ENCODE peak calls at places on chromosomes 13 and 19, in eight cellular contexts. L is right lobe of liver, E is transverse colon, A is Peyer's patch, Z is heart left ventricle, B is ovary, H is A549, Q is H54. X is an unnamed sample.

GRCh38 chr13:38582133-38582532 is 104.7 kb upstream of the FREM2 start:
- DNase-seq in L (no peak), E (no peak), H (peak), A (no peak), Z (no peak), Q (no peak), B (no peak), X (no peak)

GRCh38 chr13:112506046-112506445 is 81.9 kb downstream of the TUBGCP3 start:
- DNase-seq in H (no peak), Q (no peak), B (no peak), A (no peak), Z (no peak), L (no peak), E (no peak), X (no peak)

GRCh38 chr19:55209430-55210119 is at the start of gene PTPRH:
- DNase-seq in H (peak), E (peak), Q (no peak), Z (no peak), B (no peak), A (peak), L (peak), X (no peak)

GRCh38 chr13:101989798-101990350 is 412.0 kb downstream of the FGF14 start:
- DNase-seq in B (no peak), Q (no peak), A (no peak), H (no peak), L (no peak), Z (no peak), E (no peak), X (no peak)

GRCh38 chr13:43397110-43397509 is 373.7 kb downstream of the DNAJC15 start:
- DNase-seq in H (no peak), Z (no peak), B (no peak), L (no peak), Q (no peak), A (no peak), E (no peak), X (no peak)

GRCh38 chr19:50046649-50047503 is 21.1 kb downstream of the ZNF473 start:
- DNase-seq in Z (peak), B (peak), A (peak), E (peak), Q (no peak), H (peak), L (peak), X (peak)

GRCh38 chr19:2528543-2529173 is 52.7 kb downstream of the GADD45B start:
- DNase-seq in Q (no peak), B (no peak), Z (no peak), E (peak), L (no peak), A (peak), H (no peak), X (no peak)

GRCh38 chr13:42275098-42275471 is 3.1 kb downstream of the AKAP11 start:
- DNase-seq in H (no peak), Z (no peak), B (no peak), E (no peak), L (no peak), A (no peak), Q (no peak), X (no peak)

GRCh38 chr19:18204394-18205179 is 745 bp upstream of the RAB3A start:
- DNase-seq in H (no peak), Q (no peak), L (no peak), Z (no peak), B (peak), A (peak), E (peak), X (no peak)

GRCh38 chr13:64770743-64771142 is 2459.4 kb downstream of the PCDH9 start:
- DNase-seq in B (no peak), H (no peak), E (no peak), Q (no peak), L (no peak), A (no peak), Z (no peak), X (no peak)

GRCh38 chr13:100517706-100518105 is 70.9 kb downstream of the GGACT start:
- DNase-seq in H (no peak), E (no peak), B (no peak), Q (no peak), L (no peak), A (no peak), Z (no peak), X (no peak)

GRCh38 chr13:101455863-101456262 is 3.4 kb downstream of the ITGBL1 start:
- DNase-seq in B (no peak), E (no peak), L (no peak), H (peak), Z (no peak), A (no peak), Q (peak), X (no peak)

GRCh38 chr13:93535256-93535655 is 308.6 kb downstream of the GPC6 start:
- DNase-seq in A (no peak), B (no peak), Z (no peak), Q (peak), E (no peak), H (peak), L (no peak), X (no peak)

GRCh38 chr19:48478339-48479061 is 9.3 kb downstream of the CYTH2 start:
- DNase-seq in L (no peak), Q (no peak), H (no peak), A (no peak), Z (no peak), E (no peak), B (no peak), X (no peak)

GRCh38 chr19:48479686-48480085 is 10.5 kb downstream of the CYTH2 start:
- DNase-seq in A (no peak), Z (no peak), B (no peak), H (no peak), E (no peak), L (no peak), Q (no peak), X (no peak)

GRCh38 chr19:48480476-48481190 is 11.5 kb downstream of the CYTH2 start:
- DNase-seq in A (peak), Q (no peak), L (peak), Z (peak), B (peak), E (peak), H (no peak), X (no peak)

GRCh38 chr19:48481191-48481500 is 12.0 kb downstream of the CYTH2 start:
- DNase-seq in H (no peak), Z (no peak), A (no peak), L (no peak), B (peak), E (no peak), Q (no peak), X (no peak)

DNA sequence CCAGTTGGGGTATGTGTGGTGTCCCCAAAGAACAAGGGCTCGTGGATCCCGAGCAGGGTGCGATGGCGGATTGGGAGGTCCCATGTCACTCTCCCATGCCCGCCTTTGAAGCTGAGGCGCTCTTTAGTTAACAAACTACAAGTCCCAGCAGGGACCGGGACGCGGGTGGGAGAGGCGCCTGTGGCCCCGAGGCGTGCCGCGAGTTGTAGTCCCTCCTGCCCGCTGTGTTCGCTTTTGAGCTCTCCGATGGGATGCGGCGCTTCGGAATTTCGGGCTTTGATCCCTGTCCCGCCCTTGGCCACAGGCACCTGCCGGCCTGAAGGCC is 10.9 kb downstream of the CYTH2 start:
- DNase-seq in B (peak), Z (peak), Q (no peak), A (peak), L (no peak), E (peak), H (no peak), X (peak)
- TF ChIP-seq POLR2A in B (no peak), Z (no peak), Q (no peak), A (no peak), L (no peak), E (no peak), H (no peak), X (no peak)

GRCh38 chr19:30659638-30660037 is 287.5 kb downstream of the ZNF536 start:
- DNase-seq in Z (no peak), Q (no peak), E (no peak), B (no peak), L (no peak), H (no peak), A (no peak), X (no peak)

GRCh38 chr19:30664358-30665058 is 292.3 kb downstream of the ZNF536 start:
- DNase-seq in E (no peak), Q (no peak), A (peak), B (no peak), Z (peak), H (peak), L (peak), X (peak)

GRCh38 chr19:30666301-30666803 is 294.2 kb downstream of the ZNF536 start:
- DNase-seq in Z (no peak), B (peak), L (peak), Q (peak), H (peak), A (peak), E (peak), X (peak)

GRCh38 chr19:30665449-30665848 is 293.3 kb downstream of the ZNF536 start:
- DNase-seq in A (no peak), Q (no peak), H (no peak), Z (no peak), E (no peak), L (no peak), B (no peak), X (no peak)

DNA sequence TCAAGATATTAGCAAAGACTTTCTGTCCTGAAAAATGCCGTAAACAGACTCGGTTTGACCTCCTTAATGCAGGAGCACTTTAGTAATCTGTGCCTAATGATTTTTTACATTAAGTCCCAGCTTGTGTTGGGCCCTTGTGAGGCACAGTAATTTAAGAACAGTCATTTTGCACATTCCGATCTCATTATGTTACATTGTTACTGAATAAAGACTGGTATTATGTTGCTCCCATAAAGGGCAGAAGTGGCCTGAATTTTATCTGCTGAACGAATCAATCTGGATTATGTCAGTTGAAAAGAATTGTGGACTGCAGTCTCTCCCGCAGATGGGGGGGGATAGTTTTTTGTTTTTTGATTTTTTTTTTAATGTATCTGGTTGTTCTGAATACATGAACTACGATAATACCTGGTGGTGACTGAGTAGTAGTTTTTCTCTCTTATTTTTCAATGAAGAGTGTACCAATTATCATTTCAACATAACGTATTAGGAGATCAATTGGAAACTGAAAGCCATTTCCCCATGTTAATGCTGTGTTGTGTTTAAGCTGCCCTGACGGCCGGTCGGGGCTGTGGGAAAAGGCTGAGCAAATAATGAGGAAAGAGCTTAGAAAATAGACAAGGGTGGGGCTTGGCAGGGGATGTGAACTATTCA is 290.2 kb downstream of the ZNF536 start:
- DNase-seq in E (no peak), H (no peak), L (peak), B (no peak), Z (no peak), Q (no peak), A (no peak), X (no peak)
- TF ChIP-seq POLR2A in E (no peak), H (no peak), L (no peak), B (no peak), Z (no peak), Q (no peak), A (no peak), X (no peak)

DNA sequence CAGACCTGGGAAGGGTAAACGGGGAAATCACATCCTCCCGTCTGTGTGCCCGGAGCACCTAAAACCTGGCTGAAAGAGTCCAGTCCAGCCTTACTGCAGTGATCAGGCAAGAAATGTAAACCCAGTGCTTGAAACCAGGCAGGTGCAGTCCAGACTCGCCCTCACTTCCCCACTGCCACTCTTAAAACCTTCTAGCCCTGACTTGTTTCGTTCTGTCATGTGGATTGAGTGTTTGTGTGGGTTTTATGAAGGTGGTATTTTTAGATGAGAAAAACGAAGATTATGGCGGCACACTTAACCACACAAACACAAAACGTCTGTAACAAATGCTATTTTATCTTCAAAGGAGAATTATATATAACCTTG is 836 bp upstream of the CKAP2 start:
- DNase-seq in Z (no peak), B (no peak), A (peak), Q (no peak), L (no peak), E (peak), H (peak), X (peak)
- TF ChIP-seq POLR2A in Z (no peak), B (no peak), A (no peak), Q (no peak), L (no peak), E (no peak), H (no peak), X (no peak)

GRCh38 chr13:49936085-49936942 is at the start of gene SPRYD7:
- DNase-seq in Z (peak), Q (peak), A (peak), L (peak), E (peak), H (peak), B (peak), X (peak)
- TF ChIP-seq POLR2A in Z (peak), Q (peak), A (peak), L (peak), E (peak), H (peak), B (peak), X (peak)

DNA sequence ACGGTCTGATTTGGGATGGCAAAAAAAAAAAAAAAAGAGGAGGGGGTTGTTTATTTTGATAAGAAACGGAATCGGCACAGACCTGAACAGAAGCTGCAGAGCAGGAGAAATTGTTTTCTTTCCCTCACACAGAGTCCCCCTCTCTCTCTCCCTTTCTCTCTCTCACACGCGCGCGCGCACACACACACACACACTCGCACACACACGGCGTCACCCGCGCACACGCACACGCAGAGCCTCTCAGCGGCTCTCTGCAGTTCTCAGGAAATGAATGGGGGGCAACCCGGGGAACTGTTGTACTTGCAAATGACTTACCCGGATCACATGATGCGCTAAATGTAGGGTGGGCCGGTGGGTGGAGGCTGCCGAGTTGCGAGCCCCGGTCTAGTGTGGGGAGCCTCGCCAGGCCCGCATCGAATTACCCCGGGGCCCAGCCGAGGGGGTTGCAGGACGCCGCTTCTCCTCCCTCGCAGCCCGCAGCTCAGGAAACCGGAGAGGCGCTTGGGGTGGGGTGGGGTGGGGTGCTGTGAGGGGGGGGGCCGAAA is 475 bp downstream of the KLF12 start:
- DNase-seq in E (peak), B (peak), Q (peak), L (peak), H (peak), A (peak), Z (peak), X (peak)
- TF ChIP-seq POLR2A in E (peak), B (peak), Q (peak), L (peak), H (peak), A (peak), Z (peak), X (no peak)

GRCh38 chr19:34357431-34357830 is 7.6 kb upstream of the GPI start:
- DNase-seq in H (no peak), Z (no peak), L (no peak), E (no peak), A (no peak), B (no peak), Q (no peak), X (no peak)

GRCh38 chr19:34359954-34360315 is 5.1 kb upstream of the GPI start:
- DNase-seq in Q (no peak), B (no peak), A (no peak), E (no peak), L (no peak), Z (no peak), H (no peak), X (no peak)

GRCh38 chr19:34356875-34357274 is 8.1 kb upstream of the GPI start:
- DNase-seq in L (no peak), B (no peak), Z (no peak), E (no peak), A (no peak), Q (no peak), H (no peak), X (no peak)

GRCh38 chr19:34360354-34360909 is 4.6 kb upstream of the GPI start:
- DNase-seq in B (no peak), A (no peak), E (no peak), Q (no peak), L (no peak), H (no peak), Z (no peak), X (no peak)

DNA sequence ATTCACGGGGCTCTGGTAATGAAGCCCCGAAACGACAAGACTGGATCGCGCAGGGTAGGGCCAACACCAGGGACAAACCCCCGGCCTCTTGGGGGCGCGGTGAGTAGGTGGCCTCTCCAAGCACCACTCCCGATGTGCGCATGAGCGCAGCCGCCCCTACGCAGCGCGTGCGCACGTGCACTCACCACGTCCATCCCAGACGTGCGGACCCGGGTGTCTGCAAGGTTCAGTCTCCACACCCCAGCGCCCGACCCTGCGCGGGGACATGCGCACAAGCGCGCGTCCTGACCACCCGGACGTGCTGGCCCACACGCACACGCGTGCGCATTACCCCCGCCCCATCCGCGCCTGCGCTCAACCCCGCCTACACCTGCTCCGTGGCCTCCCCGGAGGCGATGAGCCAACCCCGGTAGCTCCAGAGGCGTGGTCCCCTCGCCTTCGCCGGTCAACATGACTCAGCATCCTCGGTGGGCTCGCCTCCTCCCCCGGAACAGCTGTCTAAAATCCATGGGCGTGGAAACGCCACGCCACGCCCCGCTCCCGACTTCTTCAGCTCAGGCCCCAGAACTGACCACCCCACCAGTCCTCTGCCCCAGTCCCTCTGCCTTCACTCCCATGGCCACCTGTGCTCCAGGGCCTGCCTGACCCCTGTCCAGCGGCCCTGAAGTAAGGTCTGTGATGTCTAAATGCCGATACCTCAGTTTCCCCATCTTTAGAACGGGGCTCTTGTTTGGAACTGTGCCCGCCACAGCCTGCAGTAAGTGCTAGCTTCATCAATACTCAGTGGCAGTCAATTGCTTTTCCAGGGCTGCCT is 5.6 kb upstream of the GPI start:
- DNase-seq in Z (peak), B (peak), E (peak), A (peak), L (peak), Q (peak), H (peak), X (peak)
- TF ChIP-seq POLR2A in Z (peak), B (peak), E (peak), A (peak), L (peak), Q (peak), H (peak), X (peak)

GRCh38 chr13:75410207-75410606 is 71.8 kb downstream of the TBC1D4 start:
- DNase-seq in A (no peak), Q (no peak), E (no peak), Z (peak), B (no peak), H (no peak), L (no peak), X (no peak)
- TF ChIP-seq POLR2A in A (no peak), Q (no peak), E (no peak), Z (peak), B (no peak), H (no peak), L (no peak), X (no peak)

DNA sequence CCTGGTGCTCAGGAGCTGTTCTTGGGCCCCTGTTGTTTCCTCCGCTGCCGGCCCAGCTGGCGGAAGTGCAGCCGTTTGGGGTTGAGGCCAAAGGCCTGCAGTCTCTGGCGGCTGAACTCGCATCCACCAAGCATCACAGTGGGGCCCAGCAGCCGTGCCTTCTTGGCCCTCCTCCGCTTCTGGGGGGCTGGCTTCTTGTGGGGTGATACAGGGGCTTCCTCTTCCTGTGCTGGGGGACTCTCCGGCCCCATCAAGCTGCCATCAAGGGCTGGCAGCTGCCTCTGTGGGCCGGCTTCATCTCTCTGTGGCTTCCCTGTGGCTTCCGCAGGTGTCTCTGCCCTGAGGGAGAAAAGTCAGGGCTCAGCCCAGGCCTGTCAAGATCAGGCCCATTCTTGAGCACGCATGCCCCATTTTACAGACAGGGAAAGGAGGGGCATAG is 10.3 kb downstream of the ATG4D start:
- DNase-seq in H (no peak), L (no peak), Q (no peak), Z (no peak), B (no peak), A (peak), E (peak), X (no peak)
- TF ChIP-seq POLR2A in H (no peak), L (no peak), Q (no peak), Z (no peak), B (no peak), A (no peak), E (no peak), X (no peak)

GRCh38 chr19:17172624-17173345 is 42.4 kb upstream of the USE1 start:
- DNase-seq in L (no peak), Q (no peak), A (no peak), E (no peak), H (no peak), Z (no peak), B (no peak), X (no peak)

GRCh38 chr19:17170538-17171297 is 44.4 kb upstream of the USE1 start:
- DNase-seq in L (no peak), Q (no peak), H (no peak), B (no peak), Z (no peak), E (no peak), A (no peak), X (no peak)

GRCh38 chr19:17171874-17172273 is 43.3 kb upstream of the USE1 start:
- DNase-seq in E (no peak), Q (no peak), Z (no peak), B (no peak), L (no peak), A (no peak), H (no peak), X (no peak)
- TF ChIP-seq POLR2A in E (no peak), Q (no peak), Z (no peak), B (no peak), L (no peak), A (no peak), H (no peak), X (no peak)